ENCODE peak calls at places on chromosomes 16 and 17, in nine cellular contexts. W is iPS DF 6.9; H is HS-5; K is activated CD4-positive, alpha-beta T cell treated with anti-CD3 and anti-CD28 coated beads, Interleukin-2, amount 50 U/mL, for 48 hours; L is activated T-helper 2 cell treated with anti-CD3 and anti-CD28 coated beads, Interferon-gamma antibody, Interleukin-2, Interleukin-4, amounts not matched to agents 10 μg/mL and 5 μg/mL and 100 μg/mL, durations not matched to agents 14 hours and 24 hours and 36 hours; E is HTR-8/SVneo; D is activated T-helper 1 cell treated with Interleukin-2 at 50 U/mL for 16 hours; A is breast epithelium; G is GM13977. R is an unnamed sample.

GRCh38 chr17:57782051-57782490 is 37.0 kb upstream of the CCDC182 start:
- DNase-seq in W (no peak), D (no peak), K (no peak), G (no peak), E (no peak), H (no peak), L (no peak), A (no peak), R (no peak)

GRCh38 chr16:82987767-82988166 is 361.0 kb downstream of the CDH13 start:
- DNase-seq in W (no peak), H (no peak), D (no peak), E (no peak), K (no peak), G (no peak), A (no peak), L (no peak), R (no peak)

GRCh38 chr17:66461343-66461995 is 159.1 kb downstream of the PRKCA start:
- DNase-seq in E (no peak), H (no peak), L (no peak), D (no peak), G (no peak), K (no peak), A (no peak), W (no peak), R (no peak)

GRCh38 chr17:70254735-70255460 is 85.6 kb downstream of the KCNJ2 start:
- DNase-seq in H (no peak), G (no peak), L (no peak), D (no peak), E (no peak), K (no peak), W (no peak), A (no peak), R (no peak)

GRCh38 chr17:43401293-43401692 is 2.5 kb downstream of the ARL4D start:
- DNase-seq in L (no peak), W (no peak), K (no peak), D (no peak), E (peak; percentile 73), H (peak; percentile 68), G (no peak), A (no peak), R (no peak)

GRCh38 chr17:6800422-6801027 is 24.5 kb downstream of the FBXO39 start:
- DNase-seq in K (no peak), L (no peak), H (no peak), W (no peak), E (no peak), D (no peak), G (no peak), A (no peak), R (no peak)

GRCh38 chr16:68281368-68282063 is 17.2 kb downstream of the SLC7A6 start:
- DNase-seq in W (no peak), G (no peak), A (no peak), L (no peak), E (no peak), H (no peak), K (no peak), D (no peak), R (no peak)

GRCh38 chr16:58465817-58466216 is 34.1 kb upstream of the NDRG4 start:
- DNase-seq in H (no peak), K (no peak), E (no peak), G (no peak), W (no peak), D (no peak), A (no peak), L (no peak), R (no peak)

GRCh38 chr17:74840989-74841666 is 18.6 kb downstream of the GRIN2C start:
- DNase-seq in E (no peak), G (no peak), K (no peak), H (no peak), W (no peak), D (no peak), A (no peak), L (no peak), R (no peak)

GRCh38 chr17:76940738-76941350 is 72.6 kb downstream of the MGAT5B start:
- DNase-seq in G (no peak), H (no peak), W (peak; percentile 45), L (no peak), A (no peak), D (no peak), K (no peak), E (no peak), R (no peak)

R was measured in BJ.